ENCODE peak calls at places on chromosomes 4 and X, in eight cellular contexts. One of them, this sample, is unnamed.
A peak's percentile ranks its signal among the peaks of the same experiment; 100 is the strongest.

GRCh38 chrX:154605566-154605965 is 13.5 kb downstream of the CTAG1B start:
- DNase-seq in GM18507: no peak
- DNase-seq in right atrium auricular region: no peak
- DNase-seq in posterior vena cava: peak; percentile 51
- DNase-seq in activated CD8-positive, alpha-beta memory T cell treated with anti-CD3 and anti-CD28 coated beads for 1 hour: no peak
- DNase-seq in stimulated activated naive CD8-positive, alpha-beta T cell treated with anti-CD3 and anti-CD28 coated beads, Interleukin-15, Interleukin-2, amounts not matched to agents 100 U/mL and 50 U/mL, for 24 hours: no peak
- DNase-seq in mesothelial cell of epicardium: no peak
- DNase-seq in CD4-positive, alpha-beta T cell: no peak
- DNase-seq in this sample: no peak

GRCh38 chr4:140523370-140523856 is 555 bp upstream of the ELMOD2 start:
- DNase-seq in activated CD8-positive, alpha-beta memory T cell treated with anti-CD3 and anti-CD28 coated beads for 1 hour: no peak
- DNase-seq in posterior vena cava: no peak
- DNase-seq in right atrium auricular region: no peak
- DNase-seq in CD4-positive, alpha-beta T cell: no peak
- DNase-seq in GM18507: no peak
- DNase-seq in stimulated activated naive CD8-positive, alpha-beta T cell treated with anti-CD3 and anti-CD28 coated beads, Interleukin-15, Interleukin-2, amounts not matched to agents 100 U/mL and 50 U/mL, for 24 hours: no peak
- DNase-seq in mesothelial cell of epicardium: no peak
- DNase-seq in this sample: no peak

GRCh38 chrX:29541038-29541437 is 674.3 kb upstream of the MAGEB2 start:
- DNase-seq in mesothelial cell of epicardium: no peak
- DNase-seq in GM18507: no peak
- DNase-seq in posterior vena cava: no peak
- DNase-seq in CD4-positive, alpha-beta T cell: no peak
- DNase-seq in activated CD8-positive, alpha-beta memory T cell treated with anti-CD3 and anti-CD28 coated beads for 1 hour: no peak
- DNase-seq in right atrium auricular region: no peak
- DNase-seq in stimulated activated naive CD8-positive, alpha-beta T cell treated with anti-CD3 and anti-CD28 coated beads, Interleukin-15, Interleukin-2, amounts not matched to agents 100 U/mL and 50 U/mL, for 24 hours: no peak
- DNase-seq in this sample: no peak

GRCh38 chrX:49884290-49884862 is 5.1 kb downstream of the USP27X start:
- DNase-seq in activated CD8-positive, alpha-beta memory T cell treated with anti-CD3 and anti-CD28 coated beads for 1 hour: no peak
- DNase-seq in posterior vena cava: no peak
- DNase-seq in GM18507: no peak
- DNase-seq in right atrium auricular region: no peak
- DNase-seq in mesothelial cell of epicardium: no peak
- DNase-seq in CD4-positive, alpha-beta T cell: peak; percentile 26
- DNase-seq in stimulated activated naive CD8-positive, alpha-beta T cell treated with anti-CD3 and anti-CD28 coated beads, Interleukin-15, Interleukin-2, amounts not matched to agents 100 U/mL and 50 U/mL, for 24 hours: peak; percentile 64
- DNase-seq in this sample: peak; percentile 1

GRCh38 chrX:110402091-110402854 is 43.6 kb downstream of the RTL9 start:
- DNase-seq in stimulated activated naive CD8-positive, alpha-beta T cell treated with anti-CD3 and anti-CD28 coated beads, Interleukin-15, Interleukin-2, amounts not matched to agents 100 U/mL and 50 U/mL, for 24 hours: no peak
- DNase-seq in activated CD8-positive, alpha-beta memory T cell treated with anti-CD3 and anti-CD28 coated beads for 1 hour: no peak
- DNase-seq in CD4-positive, alpha-beta T cell: no peak
- DNase-seq in mesothelial cell of epicardium: no peak
- DNase-seq in GM18507: no peak
- DNase-seq in posterior vena cava: peak; percentile 86
- DNase-seq in right atrium auricular region: peak; percentile 66
- DNase-seq in this sample: no peak

GRCh38 chrX:39238017-39238416 is 436.8 kb downstream of the MID1IP1 start:
- DNase-seq in CD4-positive, alpha-beta T cell: no peak
- DNase-seq in stimulated activated naive CD8-positive, alpha-beta T cell treated with anti-CD3 and anti-CD28 coated beads, Interleukin-15, Interleukin-2, amounts not matched to agents 100 U/mL and 50 U/mL, for 24 hours: no peak
- DNase-seq in activated CD8-positive, alpha-beta memory T cell treated with anti-CD3 and anti-CD28 coated beads for 1 hour: no peak
- DNase-seq in mesothelial cell of epicardium: no peak
- DNase-seq in GM18507: no peak
- DNase-seq in posterior vena cava: no peak
- DNase-seq in right atrium auricular region: no peak
- DNase-seq in this sample: no peak

GRCh38 chr4:43456383-43456782 is 563.9 kb downstream of the GRXCR1 start:
- DNase-seq in right atrium auricular region: no peak
- DNase-seq in stimulated activated naive CD8-positive, alpha-beta T cell treated with anti-CD3 and anti-CD28 coated beads, Interleukin-15, Interleukin-2, amounts not matched to agents 100 U/mL and 50 U/mL, for 24 hours: no peak
- DNase-seq in mesothelial cell of epicardium: no peak
- DNase-seq in posterior vena cava: no peak
- DNase-seq in activated CD8-positive, alpha-beta memory T cell treated with anti-CD3 and anti-CD28 coated beads for 1 hour: no peak
- DNase-seq in CD4-positive, alpha-beta T cell: no peak
- DNase-seq in GM18507: no peak
- DNase-seq in this sample: no peak

GRCh38 chr4:66667249-66667648 is 878.1 kb downstream of the CENPC start:
- DNase-seq in posterior vena cava: no peak
- DNase-seq in GM18507: no peak
- DNase-seq in CD4-positive, alpha-beta T cell: no peak
- DNase-seq in mesothelial cell of epicardium: no peak
- DNase-seq in right atrium auricular region: no peak
- DNase-seq in activated CD8-positive, alpha-beta memory T cell treated with anti-CD3 and anti-CD28 coated beads for 1 hour: no peak
- DNase-seq in stimulated activated naive CD8-positive, alpha-beta T cell treated with anti-CD3 and anti-CD28 coated beads, Interleukin-15, Interleukin-2, amounts not matched to agents 100 U/mL and 50 U/mL, for 24 hours: no peak
- DNase-seq in this sample: no peak

GRCh38 chr4:162015090-162015489 is 148.7 kb downstream of the FSTL5 start:
- DNase-seq in CD4-positive, alpha-beta T cell: no peak
- DNase-seq in GM18507: no peak
- DNase-seq in stimulated activated naive CD8-positive, alpha-beta T cell treated with anti-CD3 and anti-CD28 coated beads, Interleukin-15, Interleukin-2, amounts not matched to agents 100 U/mL and 50 U/mL, for 24 hours: no peak
- DNase-seq in mesothelial cell of epicardium: no peak
- DNase-seq in activated CD8-positive, alpha-beta memory T cell treated with anti-CD3 and anti-CD28 coated beads for 1 hour: no peak
- DNase-seq in posterior vena cava: no peak
- DNase-seq in right atrium auricular region: no peak
- DNase-seq in this sample: no peak

GRCh38 chr4:33421887-33422286 is 2701.7 kb downstream of the PCDH7 start:
- DNase-seq in right atrium auricular region: no peak
- DNase-seq in activated CD8-positive, alpha-beta memory T cell treated with anti-CD3 and anti-CD28 coated beads for 1 hour: no peak
- DNase-seq in CD4-positive, alpha-beta T cell: no peak
- DNase-seq in stimulated activated naive CD8-positive, alpha-beta T cell treated with anti-CD3 and anti-CD28 coated beads, Interleukin-15, Interleukin-2, amounts not matched to agents 100 U/mL and 50 U/mL, for 24 hours: no peak
- DNase-seq in mesothelial cell of epicardium: no peak
- DNase-seq in posterior vena cava: no peak
- DNase-seq in GM18507: no peak
- DNase-seq in this sample: no peak

GRCh38 chr4:55729306-55730142 is 90.1 kb upstream of the EXOC1L start:
- DNase-seq in mesothelial cell of epicardium: no peak
- DNase-seq in posterior vena cava: no peak
- DNase-seq in GM18507: no peak
- DNase-seq in stimulated activated naive CD8-positive, alpha-beta T cell treated with anti-CD3 and anti-CD28 coated beads, Interleukin-15, Interleukin-2, amounts not matched to agents 100 U/mL and 50 U/mL, for 24 hours: no peak
- DNase-seq in CD4-positive, alpha-beta T cell: no peak
- DNase-seq in activated CD8-positive, alpha-beta memory T cell treated with anti-CD3 and anti-CD28 coated beads for 1 hour: no peak
- DNase-seq in right atrium auricular region: no peak
- DNase-seq in this sample: no peak

GRCh38 chr4:94214703-94215360 is 7.2 kb downstream of the SMARCAD1 start:
- DNase-seq in CD4-positive, alpha-beta T cell: no peak
- DNase-seq in stimulated activated naive CD8-positive, alpha-beta T cell treated with anti-CD3 and anti-CD28 coated beads, Interleukin-15, Interleukin-2, amounts not matched to agents 100 U/mL and 50 U/mL, for 24 hours: no peak
- DNase-seq in mesothelial cell of epicardium: no peak
- DNase-seq in right atrium auricular region: no peak
- DNase-seq in activated CD8-positive, alpha-beta memory T cell treated with anti-CD3 and anti-CD28 coated beads for 1 hour: no peak
- DNase-seq in posterior vena cava: no peak
- DNase-seq in GM18507: no peak
- DNase-seq in this sample: no peak

GRCh38 chrX:48972214-48973164 is 845 bp upstream of the KCND1 start:
- DNase-seq in posterior vena cava: no peak
- DNase-seq in right atrium auricular region: no peak
- DNase-seq in GM18507: no peak
- DNase-seq in CD4-positive, alpha-beta T cell: no peak
- DNase-seq in stimulated activated naive CD8-positive, alpha-beta T cell treated with anti-CD3 and anti-CD28 coated beads, Interleukin-15, Interleukin-2, amounts not matched to agents 100 U/mL and 50 U/mL, for 24 hours: peak; percentile 16
- DNase-seq in activated CD8-positive, alpha-beta memory T cell treated with anti-CD3 and anti-CD28 coated beads for 1 hour: no peak
- DNase-seq in mesothelial cell of epicardium: no peak
- DNase-seq in this sample: no peak

GRCh38 chr4:150582881-150583286 is 933 bp downstream of the MAB21L2 start:
- DNase-seq in posterior vena cava: no peak
- DNase-seq in activated CD8-positive, alpha-beta memory T cell treated with anti-CD3 and anti-CD28 coated beads for 1 hour: no peak
- DNase-seq in mesothelial cell of epicardium: no peak
- DNase-seq in right atrium auricular region: no peak
- DNase-seq in CD4-positive, alpha-beta T cell: no peak
- DNase-seq in GM18507: no peak
- DNase-seq in stimulated activated naive CD8-positive, alpha-beta T cell treated with anti-CD3 and anti-CD28 coated beads, Interleukin-15, Interleukin-2, amounts not matched to agents 100 U/mL and 50 U/mL, for 24 hours: no peak
- DNase-seq in this sample: no peak

GRCh38 chr4:66522244-66522643 is 852.0 kb upstream of the EPHA5 start:
- DNase-seq in stimulated activated naive CD8-positive, alpha-beta T cell treated with anti-CD3 and anti-CD28 coated beads, Interleukin-15, Interleukin-2, amounts not matched to agents 100 U/mL and 50 U/mL, for 24 hours: no peak
- DNase-seq in posterior vena cava: no peak
- DNase-seq in mesothelial cell of epicardium: no peak
- DNase-seq in CD4-positive, alpha-beta T cell: no peak
- DNase-seq in GM18507: no peak
- DNase-seq in right atrium auricular region: no peak
- DNase-seq in activated CD8-positive, alpha-beta memory T cell treated with anti-CD3 and anti-CD28 coated beads for 1 hour: no peak
- DNase-seq in this sample: no peak

GRCh38 chr4:140243345-140243753 is 89.4 kb upstream of the MAML3 start:
- DNase-seq in mesothelial cell of epicardium: no peak
- DNase-seq in right atrium auricular region: no peak
- DNase-seq in stimulated activated naive CD8-positive, alpha-beta T cell treated with anti-CD3 and anti-CD28 coated beads, Interleukin-15, Interleukin-2, amounts not matched to agents 100 U/mL and 50 U/mL, for 24 hours: no peak
- DNase-seq in posterior vena cava: no peak
- DNase-seq in CD4-positive, alpha-beta T cell: no peak
- DNase-seq in GM18507: peak; percentile 8
- DNase-seq in activated CD8-positive, alpha-beta memory T cell treated with anti-CD3 and anti-CD28 coated beads for 1 hour: no peak
- DNase-seq in this sample: no peak

GRCh38 chrX:31331045-31331444 is 259.2 kb upstream of the FTHL17 start:
- DNase-seq in posterior vena cava: no peak
- DNase-seq in CD4-positive, alpha-beta T cell: no peak
- DNase-seq in GM18507: no peak
- DNase-seq in stimulated activated naive CD8-positive, alpha-beta T cell treated with anti-CD3 and anti-CD28 coated beads, Interleukin-15, Interleukin-2, amounts not matched to agents 100 U/mL and 50 U/mL, for 24 hours: no peak
- DNase-seq in activated CD8-positive, alpha-beta memory T cell treated with anti-CD3 and anti-CD28 coated beads for 1 hour: no peak
- DNase-seq in right atrium auricular region: no peak
- DNase-seq in mesothelial cell of epicardium: no peak
- DNase-seq in this sample: no peak

GRCh38 chrX:117610806-117611205 is 505.8 kb downstream of the KLHL13 start:
- DNase-seq in GM18507: no peak
- DNase-seq in posterior vena cava: no peak
- DNase-seq in activated CD8-positive, alpha-beta memory T cell treated with anti-CD3 and anti-CD28 coated beads for 1 hour: no peak
- DNase-seq in stimulated activated naive CD8-positive, alpha-beta T cell treated with anti-CD3 and anti-CD28 coated beads, Interleukin-15, Interleukin-2, amounts not matched to agents 100 U/mL and 50 U/mL, for 24 hours: no peak
- DNase-seq in CD4-positive, alpha-beta T cell: no peak
- DNase-seq in mesothelial cell of epicardium: no peak
- DNase-seq in right atrium auricular region: no peak
- DNase-seq in this sample: no peak

GRCh38 chr4:77308843-77309242 is 151.8 kb downstream of the CCNG2 start:
- DNase-seq in right atrium auricular region: no peak
- DNase-seq in mesothelial cell of epicardium: no peak
- DNase-seq in posterior vena cava: no peak
- DNase-seq in activated CD8-positive, alpha-beta memory T cell treated with anti-CD3 and anti-CD28 coated beads for 1 hour: no peak
- DNase-seq in CD4-positive, alpha-beta T cell: no peak
- DNase-seq in GM18507: peak; percentile 7
- DNase-seq in stimulated activated naive CD8-positive, alpha-beta T cell treated with anti-CD3 and anti-CD28 coated beads, Interleukin-15, Interleukin-2, amounts not matched to agents 100 U/mL and 50 U/mL, for 24 hours: no peak
- DNase-seq in this sample: no peak

GRCh38 chrX:68732906-68733493 is 85.5 kb downstream of the STARD8 start:
- DNase-seq in activated CD8-positive, alpha-beta memory T cell treated with anti-CD3 and anti-CD28 coated beads for 1 hour: peak; percentile 5
- DNase-seq in posterior vena cava: peak; percentile 88
- DNase-seq in CD4-positive, alpha-beta T cell: peak; percentile 41
- DNase-seq in mesothelial cell of epicardium: no peak
- DNase-seq in GM18507: peak; percentile 14
- DNase-seq in stimulated activated naive CD8-positive, alpha-beta T cell treated with anti-CD3 and anti-CD28 coated beads, Interleukin-15, Interleukin-2, amounts not matched to agents 100 U/mL and 50 U/mL, for 24 hours: peak; percentile 70
- DNase-seq in right atrium auricular region: peak; percentile 76
- DNase-seq in this sample: peak; percentile 6

GRCh38 chrX:71632923-71633657 is 14.8 kb upstream of the CXCR3 start:
- DNase-seq in right atrium auricular region: no peak
- DNase-seq in CD4-positive, alpha-beta T cell: no peak
- DNase-seq in activated CD8-positive, alpha-beta memory T cell treated with anti-CD3 and anti-CD28 coated beads for 1 hour: no peak
- DNase-seq in stimulated activated naive CD8-positive, alpha-beta T cell treated with anti-CD3 and anti-CD28 coated beads, Interleukin-15, Interleukin-2, amounts not matched to agents 100 U/mL and 50 U/mL, for 24 hours: no peak
- DNase-seq in mesothelial cell of epicardium: no peak
- DNase-seq in posterior vena cava: peak; percentile 52
- DNase-seq in GM18507: no peak
- DNase-seq in this sample: no peak

GRCh38 chrX:11239230-11239629 is 54.0 kb upstream of the AMELX start:
- DNase-seq in stimulated activated naive CD8-positive, alpha-beta T cell treated with anti-CD3 and anti-CD28 coated beads, Interleukin-15, Interleukin-2, amounts not matched to agents 100 U/mL and 50 U/mL, for 24 hours: no peak
- DNase-seq in activated CD8-positive, alpha-beta memory T cell treated with anti-CD3 and anti-CD28 coated beads for 1 hour: no peak
- DNase-seq in mesothelial cell of epicardium: no peak
- DNase-seq in right atrium auricular region: no peak
- DNase-seq in posterior vena cava: no peak
- DNase-seq in CD4-positive, alpha-beta T cell: no peak
- DNase-seq in GM18507: no peak
- DNase-seq in this sample: no peak

GRCh38 chr4:168129046-168129772 is 36.9 kb downstream of the ANXA10 start:
- DNase-seq in posterior vena cava: no peak
- DNase-seq in activated CD8-positive, alpha-beta memory T cell treated with anti-CD3 and anti-CD28 coated beads for 1 hour: no peak
- DNase-seq in CD4-positive, alpha-beta T cell: no peak
- DNase-seq in mesothelial cell of epicardium: no peak
- DNase-seq in right atrium auricular region: no peak
- DNase-seq in stimulated activated naive CD8-positive, alpha-beta T cell treated with anti-CD3 and anti-CD28 coated beads, Interleukin-15, Interleukin-2, amounts not matched to agents 100 U/mL and 50 U/mL, for 24 hours: no peak
- DNase-seq in GM18507: no peak
- DNase-seq in this sample: no peak

GRCh38 chr4:14787894-14788293 is 214.4 kb upstream of the CPEB2 start:
- DNase-seq in CD4-positive, alpha-beta T cell: no peak
- DNase-seq in GM18507: no peak
- DNase-seq in stimulated activated naive CD8-positive, alpha-beta T cell treated with anti-CD3 and anti-CD28 coated beads, Interleukin-15, Interleukin-2, amounts not matched to agents 100 U/mL and 50 U/mL, for 24 hours: no peak
- DNase-seq in activated CD8-positive, alpha-beta memory T cell treated with anti-CD3 and anti-CD28 coated beads for 1 hour: no peak
- DNase-seq in right atrium auricular region: no peak
- DNase-seq in posterior vena cava: no peak
- DNase-seq in mesothelial cell of epicardium: no peak
- DNase-seq in this sample: no peak

GRCh38 chr4:17013382-17014006 is 115.0 kb upstream of the LDB2 start:
- DNase-seq in GM18507: no peak
- DNase-seq in activated CD8-positive, alpha-beta memory T cell treated with anti-CD3 and anti-CD28 coated beads for 1 hour: no peak
- DNase-seq in posterior vena cava: no peak
- DNase-seq in CD4-positive, alpha-beta T cell: no peak
- DNase-seq in stimulated activated naive CD8-positive, alpha-beta T cell treated with anti-CD3 and anti-CD28 coated beads, Interleukin-15, Interleukin-2, amounts not matched to agents 100 U/mL and 50 U/mL, for 24 hours: no peak
- DNase-seq in mesothelial cell of epicardium: no peak
- DNase-seq in right atrium auricular region: no peak
- DNase-seq in this sample: no peak

GRCh38 chr4:143185253-143186107 is 763 bp downstream of the USP38 start:
- DNase-seq in GM18507: no peak
- DNase-seq in mesothelial cell of epicardium: no peak
- DNase-seq in posterior vena cava: peak; percentile 66
- DNase-seq in CD4-positive, alpha-beta T cell: peak; percentile 5
- DNase-seq in activated CD8-positive, alpha-beta memory T cell treated with anti-CD3 and anti-CD28 coated beads for 1 hour: peak; percentile 1
- DNase-seq in stimulated activated naive CD8-positive, alpha-beta T cell treated with anti-CD3 and anti-CD28 coated beads, Interleukin-15, Interleukin-2, amounts not matched to agents 100 U/mL and 50 U/mL, for 24 hours: no peak
- DNase-seq in right atrium auricular region: no peak
- DNase-seq in this sample: no peak

GRCh38 chr4:74479009-74479408 is 34.1 kb downstream of the AREG start:
- DNase-seq in right atrium auricular region: no peak
- DNase-seq in mesothelial cell of epicardium: no peak
- DNase-seq in activated CD8-positive, alpha-beta memory T cell treated with anti-CD3 and anti-CD28 coated beads for 1 hour: no peak
- DNase-seq in posterior vena cava: no peak
- DNase-seq in GM18507: no peak
- DNase-seq in stimulated activated naive CD8-positive, alpha-beta T cell treated with anti-CD3 and anti-CD28 coated beads, Interleukin-15, Interleukin-2, amounts not matched to agents 100 U/mL and 50 U/mL, for 24 hours: no peak
- DNase-seq in CD4-positive, alpha-beta T cell: no peak
- DNase-seq in this sample: no peak

GRCh38 chr4:177490769-177491168 is 48.5 kb upstream of the AGA start:
- DNase-seq in CD4-positive, alpha-beta T cell: no peak
- DNase-seq in mesothelial cell of epicardium: no peak
- DNase-seq in stimulated activated naive CD8-positive, alpha-beta T cell treated with anti-CD3 and anti-CD28 coated beads, Interleukin-15, Interleukin-2, amounts not matched to agents 100 U/mL and 50 U/mL, for 24 hours: no peak
- DNase-seq in activated CD8-positive, alpha-beta memory T cell treated with anti-CD3 and anti-CD28 coated beads for 1 hour: no peak
- DNase-seq in GM18507: no peak
- DNase-seq in right atrium auricular region: no peak
- DNase-seq in posterior vena cava: no peak
- DNase-seq in this sample: no peak

GRCh38 chr4:111045992-111046391 is 423.1 kb upstream of the PITX2 start:
- DNase-seq in GM18507: no peak
- DNase-seq in stimulated activated naive CD8-positive, alpha-beta T cell treated with anti-CD3 and anti-CD28 coated beads, Interleukin-15, Interleukin-2, amounts not matched to agents 100 U/mL and 50 U/mL, for 24 hours: no peak
- DNase-seq in activated CD8-positive, alpha-beta memory T cell treated with anti-CD3 and anti-CD28 coated beads for 1 hour: no peak
- DNase-seq in CD4-positive, alpha-beta T cell: no peak
- DNase-seq in mesothelial cell of epicardium: no peak
- DNase-seq in right atrium auricular region: no peak
- DNase-seq in posterior vena cava: no peak
- DNase-seq in this sample: no peak

GRCh38 chrX:43703211-43703791 is 47.2 kb downstream of the MAOA start:
- DNase-seq in CD4-positive, alpha-beta T cell: no peak
- DNase-seq in activated CD8-positive, alpha-beta memory T cell treated with anti-CD3 and anti-CD28 coated beads for 1 hour: no peak
- DNase-seq in posterior vena cava: no peak
- DNase-seq in mesothelial cell of epicardium: no peak
- DNase-seq in GM18507: no peak
- DNase-seq in stimulated activated naive CD8-positive, alpha-beta T cell treated with anti-CD3 and anti-CD28 coated beads, Interleukin-15, Interleukin-2, amounts not matched to agents 100 U/mL and 50 U/mL, for 24 hours: no peak
- DNase-seq in right atrium auricular region: no peak
- DNase-seq in this sample: no peak

GRCh38 chr4:109721033-109721432 is 8.8 kb downstream of the PLA2G12A start:
- DNase-seq in activated CD8-positive, alpha-beta memory T cell treated with anti-CD3 and anti-CD28 coated beads for 1 hour: no peak
- DNase-seq in GM18507: no peak
- DNase-seq in posterior vena cava: no peak
- DNase-seq in stimulated activated naive CD8-positive, alpha-beta T cell treated with anti-CD3 and anti-CD28 coated beads, Interleukin-15, Interleukin-2, amounts not matched to agents 100 U/mL and 50 U/mL, for 24 hours: no peak
- DNase-seq in mesothelial cell of epicardium: no peak
- DNase-seq in right atrium auricular region: no peak
- DNase-seq in CD4-positive, alpha-beta T cell: no peak
- DNase-seq in this sample: no peak